ENCODE peak calls at places on chromosome 7, in eight cellular contexts. D is upper lobe of left lung, C is breast epithelium, J is spleen, A is transverse colon, I is heart left ventricle, G is sigmoid colon, N is adrenal gland. M is an unnamed sample.

GRCh38 chr7:28020302-28020940 is 160.2 kb downstream of the JAZF1 start:
- DNase-seq in D (peak; percentile 47), C (no peak), J (no peak), A (peak; percentile 58), I (peak; percentile 52), G (peak; percentile 88), N (peak; percentile 76), M (peak; percentile 51)

GRCh38 chr7:151743481-151743983 is 133.4 kb downstream of the PRKAG2 start:
- DNase-seq in D (no peak), C (no peak), J (no peak), A (no peak), I (no peak), G (no peak), N (no peak), M (no peak)

GRCh38 chr7:131537581-131537980 is 18.8 kb downstream of the PODXL start:
- DNase-seq in D (no peak), C (no peak), J (no peak), A (no peak), I (no peak), G (no peak), N (no peak), M (no peak)

GRCh38 chr7:106501605-106502580 is 159.1 kb downstream of the CCDC71L start:
- DNase-seq in D (no peak), C (no peak), J (no peak), A (no peak), I (no peak), G (no peak), N (no peak), M (no peak)

GRCh38 chr7:43220250-43220649 is 107.8 kb downstream of the HECW1 start:
- DNase-seq in D (no peak), C (no peak), J (no peak), A (no peak), I (no peak), G (no peak), N (no peak), M (no peak)

GRCh38 chr7:114718861-114719260 is 203.0 kb upstream of the MDFIC start:
- DNase-seq in D (no peak), C (no peak), J (no peak), A (no peak), I (no peak), G (no peak), N (no peak), M (no peak)

GRCh38 chr7:36708765-36709164 is 15.5 kb downstream of the AOAH start:
- DNase-seq in D (no peak), C (no peak), J (no peak), A (no peak), I (no peak), G (no peak), N (no peak), M (no peak)

GRCh38 chr7:134327896-134328295 is 11.2 kb upstream of the SLC35B4 start:
- DNase-seq in D (peak; percentile 22), C (no peak), J (no peak), A (peak; percentile 45), I (peak; percentile 19), G (no peak), N (peak; percentile 40), M (no peak)

GRCh38 chr7:98930921-98931320 is 52.6 kb downstream of the TRRAP start:
- DNase-seq in D (no peak), C (no peak), J (no peak), A (no peak), I (no peak), G (no peak), N (no peak), M (no peak)

GRCh38 chr7:134905375-134905774 is 80.9 kb upstream of the AGBL3 start:
- DNase-seq in D (peak; percentile 54), C (no peak), J (no peak), A (peak; percentile 39), I (peak; percentile 70), G (peak; percentile 90), N (peak; percentile 32), M (peak; percentile 47)

GRCh38 chr7:152859781-152860191 is 100.2 kb downstream of the ACTR3B start:
- DNase-seq in D (no peak), C (no peak), J (no peak), A (no peak), I (no peak), G (no peak), N (no peak), M (no peak)

GRCh38 chr7:98394377-98394836 is 6.5 kb downstream of the BAIAP2L1 start:
- DNase-seq in D (no peak), C (no peak), J (no peak), A (no peak), I (no peak), G (peak; percentile 30), N (peak; percentile 46), M (no peak)

GRCh38 chr7:128215739-128216138 is 25.3 kb upstream of the LEP start:
- DNase-seq in D (no peak), C (no peak), J (no peak), A (no peak), I (no peak), G (peak; percentile 19), N (no peak), M (no peak)

DNA sequence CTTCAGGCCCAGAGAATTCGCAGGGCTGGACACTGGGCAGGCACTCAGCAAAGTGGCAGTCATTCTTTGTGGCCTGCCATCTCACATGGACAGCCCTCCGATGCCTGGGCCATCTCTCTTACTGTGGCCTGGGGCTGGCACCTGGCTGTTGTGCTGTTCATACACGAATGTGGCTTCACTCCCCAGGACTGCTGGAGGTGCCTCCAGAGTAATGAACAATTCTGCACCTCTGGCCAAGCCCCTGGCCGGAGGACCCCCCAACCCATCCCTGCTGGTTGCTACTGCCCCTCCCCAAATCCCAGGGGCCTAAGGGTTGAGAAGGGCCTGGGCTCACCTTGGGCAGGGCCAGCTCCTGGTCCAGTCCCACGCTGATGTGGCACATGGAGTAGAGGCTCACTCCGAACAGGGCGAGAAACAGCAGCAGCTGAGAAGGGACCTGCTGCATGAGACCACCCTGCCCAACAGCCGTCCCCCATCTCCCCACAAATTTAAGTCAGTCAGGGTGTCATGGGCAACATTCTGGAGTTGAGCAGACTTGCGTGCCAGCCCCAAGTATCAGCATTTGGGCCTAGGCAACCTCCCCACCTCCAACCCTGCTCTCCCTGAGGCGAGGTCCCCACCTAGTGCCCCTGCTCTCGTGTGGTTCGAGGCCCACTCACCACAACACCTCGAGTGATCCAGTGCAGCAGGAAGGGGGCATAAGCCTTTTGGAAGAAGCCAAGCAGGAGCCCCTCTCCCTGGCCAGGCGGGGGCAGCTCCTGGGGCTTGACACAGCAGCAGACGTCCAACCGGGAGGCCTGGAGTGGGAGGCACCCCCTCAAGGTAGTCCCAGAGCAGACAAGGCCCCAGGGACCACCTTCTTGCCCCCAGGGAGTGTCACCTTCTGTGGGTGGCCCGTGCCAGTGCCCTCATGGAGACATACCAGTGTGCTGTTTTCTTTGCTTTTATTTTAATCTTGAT is 9.4 kb downstream of the NPC1L1 start:
- DNase-seq in D (no peak), C (no peak), J (no peak), A (no peak), I (no peak), G (no peak), N (no peak), M (no peak)
- TF ChIP-seq POLR2A in D (no peak), C (no peak), J (no peak), A (no peak), I (no peak), G (no peak), N (no peak), M (no peak)

DNA sequence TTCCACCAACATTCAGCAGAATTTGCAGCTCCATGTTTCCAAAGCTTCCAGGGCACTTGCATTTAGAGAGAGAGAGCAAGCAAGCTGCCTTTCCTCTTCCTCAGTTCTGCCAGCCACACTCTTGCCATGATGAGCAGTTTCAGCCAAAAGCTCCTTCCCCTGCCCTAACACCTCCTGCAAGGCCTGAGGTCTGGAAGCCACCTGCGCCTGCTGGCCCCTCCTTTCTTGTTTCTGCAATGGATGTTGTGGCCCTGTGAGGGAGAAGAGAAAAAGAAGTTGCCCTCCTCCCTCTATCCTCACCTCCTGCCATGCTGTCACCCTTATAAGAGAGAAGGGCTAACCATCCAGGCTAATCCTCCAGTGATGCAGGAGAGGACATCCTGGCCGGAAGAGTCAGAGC is 48.7 kb downstream of the IKZF1 start:
- DNase-seq in D (no peak), C (no peak), J (no peak), A (no peak), I (no peak), G (no peak), N (no peak), M (no peak)
- H3K4me1 ChIP-seq in D (peaks cover 11% of the 10 kb centered on the region), C (no peaks in the 10 kb centered on the region), J (peaks cover 49% of the 10 kb centered on the region), A (no peaks in the 10 kb centered on the region), I (no peaks in the 10 kb centered on the region), G (no peaks in the 10 kb centered on the region), N (no peaks in the 10 kb centered on the region), M (no peaks in the 10 kb centered on the region)

DNA sequence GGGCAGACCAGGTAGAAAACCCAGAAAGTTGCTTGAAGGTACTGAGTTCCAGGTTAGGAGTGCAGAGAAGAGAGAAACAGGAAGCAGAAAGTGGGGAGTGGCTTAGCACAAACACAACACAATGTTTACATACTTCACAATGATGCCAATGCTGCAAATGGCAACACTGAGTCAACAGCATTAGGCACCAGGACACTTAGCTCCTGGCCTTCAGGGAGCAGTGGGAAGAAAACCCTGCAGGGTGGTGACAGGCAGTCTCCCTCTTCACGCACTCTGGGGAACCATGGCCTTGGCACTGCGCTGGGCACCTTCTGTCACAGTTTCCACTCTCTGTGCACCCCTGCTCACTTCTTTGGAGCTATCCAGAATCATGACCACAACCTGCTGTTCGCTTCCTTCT is 7.3 kb downstream of the ICA1 start:
- DNase-seq in D (no peak), C (no peak), J (no peak), A (no peak), I (no peak), G (no peak), N (no peak), M (no peak)
- TF ChIP-seq POLR2A in D (no peak), C (no peak), J (no peak), A (no peak), I (no peak), G (no peak), N (no peak), M (no peak)

GRCh38 chr7:92590711-92591310 is 621 bp upstream of the FAM133B start:
- DNase-seq in D (no peak), C (no peak), J (peak; percentile 74), A (no peak), I (no peak), G (no peak), N (no peak), M (no peak)

GRCh38 chr7:92588561-92588960 is 1.6 kb downstream of the FAM133B start:
- DNase-seq in D (no peak), C (no peak), J (no peak), A (no peak), I (no peak), G (no peak), N (no peak), M (no peak)

GRCh38 chr7:92584953-92585352 is 5.2 kb downstream of the FAM133B start:
- DNase-seq in D (no peak), C (no peak), J (no peak), A (no peak), I (no peak), G (no peak), N (no peak), M (no peak)

GRCh38 chr7:92586403-92586802 is 3.8 kb downstream of the FAM133B start:
- DNase-seq in D (no peak), C (no peak), J (no peak), A (no peak), I (no peak), G (no peak), N (no peak), M (no peak)

DNA sequence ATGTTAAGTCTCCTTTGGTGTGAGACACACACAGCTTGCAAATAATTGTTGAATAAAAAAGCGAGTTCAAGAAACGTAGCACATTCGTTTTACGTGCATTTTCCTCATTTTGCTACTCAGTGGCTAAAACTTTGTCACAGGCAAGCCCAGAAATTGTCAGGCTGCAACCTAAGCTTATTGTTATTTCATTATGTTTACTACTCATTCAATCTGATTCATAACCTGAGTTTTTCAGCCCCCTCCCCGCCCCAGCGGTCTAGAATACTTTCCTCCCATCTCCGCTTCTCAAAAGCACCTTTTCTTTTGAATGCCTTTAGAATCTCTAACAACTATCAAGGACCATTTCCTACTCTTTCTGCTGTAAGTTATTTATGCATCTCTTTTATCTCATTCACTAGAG is 1.1 kb downstream of the FAM133B start:
- DNase-seq in D (no peak), C (no peak), J (no peak), A (no peak), I (no peak), G (no peak), N (no peak), M (no peak)
- H3K4me1 ChIP-seq in D (peaks cover 36% of the 10 kb centered on the region), C (peaks cover 9% of the 10 kb centered on the region), J (peaks cover 44% of the 10 kb centered on the region), A (peaks cover 30% of the 10 kb centered on the region), I (peaks cover 27% of the 10 kb centered on the region), G (no peaks in the 10 kb centered on the region), N (peaks cover 22% of the 10 kb centered on the region), M (peaks cover 13% of the 10 kb centered on the region)